ENCODE peak calls at places on chromosomes 13 and 19, in eight cellular contexts. G is adrenal gland; I is T-helper 1 cell; Y is NCI-H1417 treated with DMSO at 0.1 percent for 48 hours; B is GDM1; E is IMR-90; J is activated CD4-positive, alpha-beta T cell treated with anti-CD3 and anti-CD28 coated beads, Interleukin-2, amount 50 U/mL, for 4 hours; T is M059J. Q is an unnamed sample.

GRCh38 chr19:2634228-2634951 is 68.1 kb downstream of the GNG7 start:
- DNase-seq in B (no peak), Y (no peak), J (no peak), T (no peak), G (peak), I (no peak), E (no peak), Q (no peak)

GRCh38 chr13:76832258-76832988 is 53.8 kb downstream of the KCTD12 start:
- DNase-seq in T (no peak), I (no peak), G (no peak), J (no peak), Y (peak), E (no peak), B (no peak), Q (no peak)

GRCh38 chr13:59931621-59932020 is 232.1 kb downstream of the DIAPH3 start:
- DNase-seq in Y (no peak), T (no peak), I (no peak), G (no peak), E (peak), J (no peak), B (no peak), Q (no peak)

GRCh38 chr19:16654621-16655020 is 5.3 kb downstream of the SMIM7 start:
- DNase-seq in T (no peak), G (no peak), J (no peak), E (no peak), Y (no peak), B (no peak), I (no peak), Q (no peak)

GRCh38 chr13:109155301-109155761 is 525.9 kb downstream of the MYO16 start:
- DNase-seq in Y (no peak), B (no peak), I (no peak), G (no peak), J (no peak), T (peak), E (peak), Q (peak)

GRCh38 chr19:1970003-1970805 is 29.2 kb downstream of the CSNK1G2 start:
- DNase-seq in I (no peak), E (no peak), Y (no peak), J (no peak), T (peak), G (peak), B (no peak), Q (no peak)

GRCh38 chr19:49488046-49488862 is 846 bp downstream of the RPL13A start:
- DNase-seq in I (no peak), Y (no peak), T (no peak), E (no peak), J (no peak), G (no peak), B (no peak), Q (no peak)

GRCh38 chr19:35357867-35358573 is at the start of gene FFAR3:
- DNase-seq in G (peak), T (no peak), Y (no peak), J (no peak), E (peak), B (peak), I (no peak), Q (no peak)

GRCh38 chr13:36261976-36262375 is 35.6 kb downstream of the CCDC169 start:
- DNase-seq in G (no peak), T (no peak), I (no peak), E (no peak), B (no peak), Y (no peak), J (no peak), Q (no peak)

GRCh38 chr13:37187110-37187509 is 81.6 kb upstream of the CSNK1A1L start:
- DNase-seq in B (no peak), Y (no peak), G (no peak), E (no peak), J (no peak), I (no peak), T (peak), Q (no peak)

GRCh38 chr13:79030513-79030912 is 371.6 kb upstream of the OBI1 start:
- DNase-seq in T (no peak), G (no peak), Y (no peak), E (no peak), B (no peak), I (no peak), J (no peak), Q (no peak)

GRCh38 chr19:41427647-41428480 is 690 bp upstream of the B3GNT8 start:
- DNase-seq in B (no peak), Y (no peak), E (no peak), T (no peak), G (peak), J (peak), I (peak), Q (no peak)

GRCh38 chr19:28307963-28308362 is 905.0 kb downstream of the UQCRFS1 start:
- DNase-seq in B (no peak), Y (no peak), E (no peak), I (no peak), T (no peak), G (no peak), J (no peak), Q (no peak)

Q was measured in NCI-H226.